ENCODE peak calls at places on chromosomes 6 and 20, in ten cellular contexts. O, A, F, P, U, G, I, N, V and H are unnamed samples.

GRCh38 chr6:33430991-33431879 is 11.4 kb downstream of the SYNGAP1 start:
- DNase-seq in O (peak), A (no peak), F (peak), P (peak), U (no peak), G (peak), I (peak), N (peak), V (no peak), H (no peak)

GRCh38 chr6:88785478-88785877 is 177.9 kb downstream of the RNGTT start:
- DNase-seq in O (no peak), A (no peak), F (no peak), P (no peak), U (no peak), G (no peak), I (peak), N (no peak), V (no peak), H (no peak)

GRCh38 chr6:70684794-70685493 is 17.3 kb downstream of the SMAP1 start:
- DNase-seq in O (no peak), A (no peak), F (no peak), P (peak), U (no peak), G (no peak), I (no peak), N (no peak), V (peak), H (no peak)

GRCh38 chr6:159762681-159763293 is 942 bp downstream of the ACAT2 start:
- DNase-seq in O (no peak), A (no peak), F (peak), P (peak), U (no peak), G (peak), I (no peak), N (no peak), V (peak), H (no peak)

GRCh38 chr6:166237611-166238010 is 70.0 kb upstream of the TBXT start:
- DNase-seq in O (peak), A (no peak), F (no peak), P (no peak), U (no peak), G (no peak), I (no peak), N (no peak), V (no peak), H (no peak)

GRCh38 chr6:36373368-36374009 is 14.0 kb downstream of the ETV7 start:
- DNase-seq in O (no peak), A (no peak), F (no peak), P (no peak), U (no peak), G (no peak), I (no peak), N (peak), V (peak), H (no peak)

GRCh38 chr6:170137176-170137891 is 153.5 kb downstream of the DLL1 start:
- DNase-seq in O (no peak), A (no peak), F (peak), P (no peak), U (no peak), G (no peak), I (no peak), N (no peak), V (no peak), H (peak)

GRCh38 chr6:169954977-169955376 is 203.6 kb downstream of the ERMARD start:
- DNase-seq in O (no peak), A (no peak), F (no peak), P (no peak), U (no peak), G (no peak), I (no peak), N (no peak), V (no peak), H (no peak)

GRCh38 chr20:52936368-52936986 is 35.7 kb upstream of the TSHZ2 start:
- DNase-seq in O (no peak), A (no peak), F (no peak), P (no peak), U (no peak), G (no peak), I (no peak), N (no peak), V (no peak), H (no peak)

GRCh38 chr20:7734216-7734615 is 206.0 kb downstream of the HAO1 start:
- DNase-seq in O (no peak), A (no peak), F (no peak), P (no peak), U (no peak), G (no peak), I (no peak), N (no peak), V (peak), H (no peak)

GRCh38 chr6:148720897-148721296 is 25.9 kb upstream of the UST start:
- DNase-seq in O (no peak), A (no peak), F (no peak), P (no peak), U (no peak), G (no peak), I (no peak), N (no peak), V (peak), H (no peak)

GRCh38 chr6:37938909-37939308 is 119.4 kb downstream of the ZFAND3 start:
- DNase-seq in O (no peak), A (no peak), F (no peak), P (no peak), U (no peak), G (no peak), I (no peak), N (no peak), V (no peak), H (no peak)

GRCh38 chr6:149863846-149864577 is at the start of gene LRP11:
- DNase-seq in O (peak), A (no peak), F (peak), P (peak), U (no peak), G (peak), I (peak), N (peak), V (peak), H (peak)

GRCh38 chr6:87907521-87907920 is 140.1 kb upstream of the SPACA1 start:
- DNase-seq in O (peak), A (no peak), F (no peak), P (no peak), U (no peak), G (no peak), I (no peak), N (no peak), V (peak), H (no peak)

GRCh38 chr6:139886396-139886795 is 511.9 kb upstream of the CITED2 start:
- DNase-seq in O (no peak), A (no peak), F (no peak), P (no peak), U (no peak), G (no peak), I (no peak), N (no peak), V (no peak), H (no peak)

GRCh38 chr6:28923318-28924102 is at the start of gene TRIM27:
- DNase-seq in O (peak), A (no peak), F (peak), P (peak), U (no peak), G (peak), I (peak), N (peak), V (peak), H (peak)

GRCh38 chr20:45771182-45771759 is 20.4 kb downstream of the WFDC3 start:
- DNase-seq in O (peak), A (peak), F (peak), P (peak), U (peak), G (peak), I (peak), N (peak), V (peak), H (no peak)

GRCh38 chr20:56689318-56689717 is 60.2 kb downstream of the TFAP2C start:
- DNase-seq in O (peak), A (no peak), F (no peak), P (no peak), U (no peak), G (peak), I (no peak), N (no peak), V (peak), H (no peak)

GRCh38 chr20:51059862-51060261 is 37.0 kb upstream of the KCNG1 start:
- DNase-seq in O (peak), A (no peak), F (no peak), P (no peak), U (peak), G (no peak), I (no peak), N (no peak), V (no peak), H (no peak)

GRCh38 chr6:291148-291696 is 1.1 kb upstream of the DUSP22 start:
- DNase-seq in O (peak), A (no peak), F (no peak), P (no peak), U (no peak), G (no peak), I (no peak), N (no peak), V (peak), H (peak)

GRCh38 chr20:7855545-7855944 is 84.7 kb downstream of the HAO1 start:
- DNase-seq in O (no peak), A (no peak), F (no peak), P (no peak), U (no peak), G (no peak), I (no peak), N (no peak), V (peak), H (no peak)

GRCh38 chr20:57514273-57514751 is 10.6 kb downstream of the CTCFL start:
- DNase-seq in O (peak), A (no peak), F (no peak), P (peak), U (no peak), G (peak), I (peak), N (no peak), V (peak), H (no peak)

GRCh38 chr6:100283288-100283687 is 181.4 kb downstream of the SIM1 start:
- DNase-seq in O (peak), A (no peak), F (no peak), P (peak), U (peak), G (no peak), I (no peak), N (no peak), V (peak), H (no peak)

GRCh38 chr20:53570446-53571276 is 23.0 kb downstream of the ZNF217 start:
- DNase-seq in O (no peak), A (no peak), F (no peak), P (no peak), U (no peak), G (no peak), I (no peak), N (no peak), V (no peak), H (no peak)

GRCh38 chr6:5173862-5174643 is 86.7 kb downstream of the LYRM4 start:
- DNase-seq in O (no peak), A (no peak), F (no peak), P (no peak), U (no peak), G (no peak), I (no peak), N (peak), V (no peak), H (no peak)

GRCh38 chr6:44569931-44570385 is 182.5 kb downstream of the CDC5L start:
- DNase-seq in O (peak), A (no peak), F (no peak), P (no peak), U (no peak), G (peak), I (peak), N (no peak), V (no peak), H (peak)

GRCh38 chr6:27684264-27685211 is 211.6 kb upstream of the ZNF184 start:
- DNase-seq in O (peak), A (no peak), F (peak), P (peak), U (peak), G (no peak), I (peak), N (peak), V (peak), H (no peak)

GRCh38 chr6:165260462-165260861 is 48.9 kb downstream of the C6orf118 start:
- DNase-seq in O (no peak), A (no peak), F (no peak), P (no peak), U (no peak), G (no peak), I (no peak), N (no peak), V (no peak), H (no peak)

GRCh38 chr20:52899221-52899620 is 72.9 kb upstream of the TSHZ2 start:
- DNase-seq in O (no peak), A (no peak), F (no peak), P (no peak), U (no peak), G (no peak), I (no peak), N (no peak), V (no peak), H (no peak)

GRCh38 chr20:10716855-10717254 is 43.1 kb upstream of the JAG1 start:
- DNase-seq in O (no peak), A (no peak), F (no peak), P (no peak), U (no peak), G (no peak), I (no peak), N (peak), V (peak), H (no peak)

GRCh38 chr6:56297022-56297995 is 49.9 kb upstream of the COL21A1 start:
- DNase-seq in O (no peak), A (no peak), F (no peak), P (no peak), U (no peak), G (no peak), I (no peak), N (no peak), V (peak), H (no peak)

GRCh38 chr20:7411075-7411474 is 529.2 kb downstream of the HAO1 start:
- DNase-seq in O (no peak), A (peak), F (no peak), P (no peak), U (no peak), G (no peak), I (no peak), N (no peak), V (no peak), H (no peak)

GRCh38 chr20:37907677-37908397 is 4.9 kb downstream of the VSTM2L start:
- DNase-seq in O (peak), A (no peak), F (no peak), P (peak), U (peak), G (no peak), I (no peak), N (peak), V (peak), H (no peak)

GRCh38 chr6:133093957-133094356 is 147.2 kb upstream of the EYA4 start:
- DNase-seq in O (no peak), A (no peak), F (no peak), P (no peak), U (no peak), G (no peak), I (peak), N (peak), V (peak), H (no peak)

GRCh38 chr20:49579874-49580817 is 12.2 kb upstream of the PTGIS start:
- DNase-seq in O (no peak), A (no peak), F (no peak), P (no peak), U (no peak), G (no peak), I (no peak), N (no peak), V (no peak), H (no peak)

GRCh38 chr6:138105880-138106664 is 1.1 kb downstream of the PERP start:
- DNase-seq in O (no peak), A (peak), F (no peak), P (peak), U (no peak), G (peak), I (no peak), N (peak), V (peak), H (no peak)

GRCh38 chr20:49889245-49889942 is 25.9 kb downstream of the SPATA2 start:
- DNase-seq in O (no peak), A (no peak), F (no peak), P (no peak), U (no peak), G (no peak), I (no peak), N (no peak), V (no peak), H (peak)